ENCODE peak calls at places on chromosomes 7 and 10, in eight cellular contexts. E, U, H, Q, I, S, N and C are unnamed samples. For H3K27me3, the result is how much of the 10 kb centered on the place peaks cover.

GRCh38 chr10:37563715-37564108 is 293.7 kb downstream of the ZNF248 start:
- DNase-seq in E (no peak), U (no peak), H (no peak), Q (no peak), I (peak), S (no peak), N (no peak), C (no peak)

GRCh38 chr7:22219739-22220493 is 137.0 kb downstream of the RAPGEF5 start:
- DNase-seq in E (no peak), U (no peak), H (no peak), Q (no peak), I (peak), S (no peak), N (no peak), C (no peak)

GRCh38 chr10:129912161-129912917 is 51.7 kb downstream of the EBF3 start:
- DNase-seq in E (no peak), U (no peak), H (no peak), Q (no peak), I (no peak), S (no peak), N (no peak), C (no peak)

GRCh38 chr7:75876126-75876881 is 2.5 kb upstream of the RHBDD2 start:
- DNase-seq in E (no peak), U (no peak), H (peak), Q (no peak), I (peak), S (no peak), N (no peak), C (no peak)

GRCh38 chr7:27184342-27185012 is 555 bp downstream of the HOXA11 start:
- DNase-seq in E (peak), U (no peak), H (no peak), Q (peak), I (no peak), S (peak), N (peak), C (no peak)

GRCh38 chr7:137681657-137682562 is 164.9 kb downstream of the DGKI start:
- DNase-seq in E (no peak), U (no peak), H (no peak), Q (no peak), I (peak), S (peak), N (no peak), C (no peak)

GRCh38 chr10:11881477-11882417 is 58.6 kb downstream of the PROSER2 start:
- DNase-seq in E (peak), U (no peak), H (no peak), Q (no peak), I (peak), S (peak), N (no peak), C (no peak)

GRCh38 chr10:52486840-52487611 is 172.9 kb downstream of the DKK1 start:
- DNase-seq in E (no peak), U (no peak), H (no peak), Q (no peak), I (peak), S (peak), N (no peak), C (no peak)

GRCh38 chr10:117543245-117543998 is 876 bp downstream of the EMX2 start:
- DNase-seq in E (peak), U (no peak), H (no peak), Q (no peak), I (no peak), S (no peak), N (no peak), C (no peak)

GRCh38 chr7:51261950-51262795 is 54.4 kb downstream of the COBL start:
- DNase-seq in E (no peak), U (peak), H (no peak), Q (no peak), I (no peak), S (no peak), N (peak), C (no peak)

GRCh38 chr7:117673839-117674238 is 194.0 kb downstream of the CFTR start:
- DNase-seq in E (no peak), U (no peak), H (peak), Q (peak), I (peak), S (peak), N (no peak), C (no peak)

GRCh38 chr10:96588060-96588554 is 1.3 kb upstream of the TM9SF3 start:
- DNase-seq in E (no peak), U (no peak), H (peak), Q (no peak), I (no peak), S (no peak), N (no peak), C (no peak)

GRCh38 chr10:71447676-71448075 is 51.0 kb downstream of the CDH23 start:
- DNase-seq in E (no peak), U (peak), H (no peak), Q (no peak), I (no peak), S (no peak), N (no peak), C (no peak)

GRCh38 chr10:77428776-77429395 is 208.7 kb downstream of the KCNMA1 start:
- DNase-seq in E (peak), U (peak), H (peak), Q (peak), I (peak), S (peak), N (peak), C (no peak)

GRCh38 chr7:33744293-33744692 is 161.0 kb upstream of the BMPER start:
- DNase-seq in E (peak), U (no peak), H (peak), Q (peak), I (peak), S (peak), N (no peak), C (no peak)

GRCh38 chr10:91820144-91820543 is 21.9 kb downstream of the TNKS2 start:
- DNase-seq in E (no peak), U (no peak), H (no peak), Q (no peak), I (peak), S (peak), N (no peak), C (no peak)

GRCh38 chr7:154928136-154929005 is 74.6 kb downstream of the PAXIP1 start:
- DNase-seq in E (peak), U (peak), H (peak), Q (no peak), I (peak), S (peak), N (peak), C (peak)

GRCh38 chr7:140214075-140214684 is 37.4 kb upstream of the KDM7A start:
- DNase-seq in E (no peak), U (peak), H (no peak), Q (no peak), I (peak), S (peak), N (peak), C (no peak)

GRCh38 chr7:144787127-144787526 is 48.7 kb downstream of the TPK1 start:
- DNase-seq in E (peak), U (no peak), H (no peak), Q (peak), I (no peak), S (no peak), N (no peak), C (peak)

GRCh38 chr7:26157520-26158105 is 5.6 kb downstream of the NFE2L3 start:
- DNase-seq in E (no peak), U (no peak), H (no peak), Q (no peak), I (no peak), S (no peak), N (no peak), C (no peak)

GRCh38 chr7:159027091-159027802 is 117.4 kb downstream of the VIPR2 start:
- DNase-seq in E (no peak), U (peak), H (no peak), Q (no peak), I (no peak), S (no peak), N (no peak), C (no peak)

GRCh38 chr10:95247200-95247880 is 43.5 kb downstream of the PDLIM1 start:
- DNase-seq in E (no peak), U (no peak), H (no peak), Q (no peak), I (peak), S (peak), N (no peak), C (no peak)

GRCh38 chr10:109993551-109993950 is 14.2 kb upstream of the ADD3 start:
- DNase-seq in E (no peak), U (no peak), H (no peak), Q (no peak), I (peak), S (no peak), N (no peak), C (no peak)

GRCh38 chr7:111108526-111108925 is 17.6 kb downstream of the LRRN3 start:
- DNase-seq in E (no peak), U (no peak), H (no peak), Q (no peak), I (peak), S (peak), N (no peak), C (no peak)

GRCh38 chr10:67015225-67015624 is 89.4 kb downstream of the LRRTM3 start:
- DNase-seq in E (no peak), U (no peak), H (no peak), Q (no peak), I (peak), S (no peak), N (no peak), C (no peak)

GRCh38 chr10:87659571-87660483 is at the start of gene PAPSS2:
- DNase-seq in E (peak), U (peak), H (no peak), Q (peak), I (peak), S (peak), N (peak), C (peak)

GRCh38 chr10:35643151-35643975 is 1.3 kb upstream of the FZD8 start:
- DNase-seq in E (peak), U (peak), H (no peak), Q (peak), I (peak), S (no peak), N (peak), C (no peak)

GRCh38 chr10:71243756-71244637 is 31.6 kb downstream of the UNC5B start:
- DNase-seq in E (no peak), U (peak), H (no peak), Q (no peak), I (peak), S (peak), N (no peak), C (no peak)

GRCh38 chr7:131425992-131426391 is 98.3 kb downstream of the MKLN1 start:
- DNase-seq in E (no peak), U (no peak), H (no peak), Q (no peak), I (no peak), S (no peak), N (no peak), C (no peak)

GRCh38 chr10:63738410-63738809 is 217.2 kb downstream of the REEP3 start:
- DNase-seq in E (no peak), U (no peak), H (peak), Q (no peak), I (peak), S (no peak), N (no peak), C (no peak)

GRCh38 chr10:102384053-102384452 is 11.5 kb upstream of the NFKB2 start:
- DNase-seq in E (peak), U (no peak), H (no peak), Q (peak), I (no peak), S (no peak), N (no peak), C (no peak)

GRCh38 chr10:120460776-120461175 is 3.7 kb downstream of the PLPP4 start:
- DNase-seq in E (no peak), U (no peak), H (no peak), Q (no peak), I (peak), S (peak), N (no peak), C (no peak)

GRCh38 chr10:61010863-61011262 is 66.9 kb upstream of the RHOBTB1 start:
- DNase-seq in E (no peak), U (no peak), H (no peak), Q (no peak), I (no peak), S (no peak), N (no peak), C (no peak)

GRCh38 chr10:22649390-22649841 is 65.0 kb downstream of the PIP4K2A start:
- DNase-seq in E (no peak), U (no peak), H (no peak), Q (no peak), I (no peak), S (no peak), N (no peak), C (peak)

GRCh38 chr7:76047305-76047810 is 442 bp downstream of the STYXL1 start:
- DNase-seq in E (no peak), U (no peak), H (peak), Q (no peak), I (peak), S (no peak), N (no peak), C (peak)

GRCh38 chr10:59872892-59873463 is 33.4 kb downstream of the CCDC6 start:
- DNase-seq in E (no peak), U (peak), H (no peak), Q (peak), I (peak), S (peak), N (no peak), C (peak)

GRCh38 chr10:100730739-100731602 is 14.4 kb upstream of the PAX2 start:
- DNase-seq in E (peak), U (peak), H (no peak), Q (no peak), I (peak), S (no peak), N (peak), C (no peak)
- H3K27me3 ChIP-seq in E (half or more), U (half or more), H (under half), Q (half or more), I (half or more), S (under half), N (half or more), C (under half)

GRCh38 chr10:122264931-122265330 is 6.2 kb upstream of the BTBD16 start:
- DNase-seq in E (no peak), U (no peak), H (no peak), Q (no peak), I (no peak), S (no peak), N (no peak), C (no peak)
- H3K27me3 ChIP-seq in E (under half), U (under half), H (under half), Q (under half), I (under half), S (under half), N (under half), C (under half)

DNA sequence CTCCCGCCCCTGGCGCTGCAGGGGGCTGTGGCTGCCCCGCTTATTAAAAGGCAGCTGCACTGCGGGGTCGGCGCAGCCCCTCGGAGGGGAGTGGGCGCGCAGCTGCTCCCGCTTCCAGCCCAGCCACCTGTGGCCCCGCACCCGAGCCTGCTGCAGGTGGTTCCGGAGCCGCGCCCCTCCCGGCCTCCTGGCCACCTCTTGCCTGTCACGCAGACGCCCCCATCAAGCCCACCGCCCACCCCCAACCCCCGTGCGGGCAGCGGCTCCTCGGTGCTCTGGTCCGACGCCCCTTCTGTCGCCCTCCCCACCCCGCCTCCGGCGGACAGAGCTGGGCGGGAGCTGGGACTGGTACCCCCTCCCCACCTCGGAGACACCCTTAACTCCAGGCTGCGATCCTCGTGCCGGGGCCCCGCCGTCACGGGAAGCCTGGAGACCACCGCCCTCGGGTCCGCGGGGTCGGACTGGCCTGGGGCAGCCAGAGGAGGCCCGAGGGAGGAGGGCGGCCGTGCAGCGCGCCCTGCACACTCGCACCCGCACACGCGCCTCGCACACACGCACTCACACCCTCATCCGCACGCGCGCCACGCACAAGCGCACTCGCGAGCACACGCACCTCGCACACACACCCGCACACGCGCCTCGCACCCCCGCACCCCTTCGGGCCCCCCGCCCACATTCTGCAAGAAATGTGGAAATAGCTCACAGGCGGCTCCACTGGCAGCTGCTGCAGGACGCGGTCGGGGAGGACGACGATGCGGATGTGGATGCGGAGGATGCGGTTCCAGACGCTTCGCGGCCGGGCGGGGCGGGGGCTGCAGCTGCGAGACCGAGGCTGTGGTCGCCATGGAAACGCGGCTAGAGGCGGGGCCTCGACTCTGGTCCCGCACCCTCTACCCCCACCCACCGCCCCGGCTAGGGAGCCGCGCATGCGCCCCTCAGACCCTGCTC is at the start of gene CALY:
- DNase-seq in E (peak), U (no peak), H (no peak), Q (peak), I (no peak), S (no peak), N (peak), C (peak)
- H3K27me3 ChIP-seq in E (half or more), U (under half), H (under half), Q (half or more), I (under half), S (under half), N (half or more), C (under half)

GRCh38 chr10:100746413-100746931 is 1.1 kb downstream of the PAX2 start:
- DNase-seq in E (no peak), U (no peak), H (no peak), Q (no peak), I (no peak), S (no peak), N (no peak), C (no peak)

GRCh38 chr10:100744136-100744979 is 1.0 kb upstream of the PAX2 start:
- DNase-seq in E (peak), U (no peak), H (no peak), Q (no peak), I (no peak), S (no peak), N (no peak), C (no peak)

GRCh38 chr10:100747061-100747825 is 1.9 kb downstream of the PAX2 start:
- DNase-seq in E (no peak), U (no peak), H (no peak), Q (no peak), I (no peak), S (no peak), N (no peak), C (no peak)

GRCh38 chr10:100744980-100745881 is at the start of gene PAX2:
- DNase-seq in E (peak), U (no peak), H (no peak), Q (no peak), I (no peak), S (no peak), N (no peak), C (no peak)

DNA sequence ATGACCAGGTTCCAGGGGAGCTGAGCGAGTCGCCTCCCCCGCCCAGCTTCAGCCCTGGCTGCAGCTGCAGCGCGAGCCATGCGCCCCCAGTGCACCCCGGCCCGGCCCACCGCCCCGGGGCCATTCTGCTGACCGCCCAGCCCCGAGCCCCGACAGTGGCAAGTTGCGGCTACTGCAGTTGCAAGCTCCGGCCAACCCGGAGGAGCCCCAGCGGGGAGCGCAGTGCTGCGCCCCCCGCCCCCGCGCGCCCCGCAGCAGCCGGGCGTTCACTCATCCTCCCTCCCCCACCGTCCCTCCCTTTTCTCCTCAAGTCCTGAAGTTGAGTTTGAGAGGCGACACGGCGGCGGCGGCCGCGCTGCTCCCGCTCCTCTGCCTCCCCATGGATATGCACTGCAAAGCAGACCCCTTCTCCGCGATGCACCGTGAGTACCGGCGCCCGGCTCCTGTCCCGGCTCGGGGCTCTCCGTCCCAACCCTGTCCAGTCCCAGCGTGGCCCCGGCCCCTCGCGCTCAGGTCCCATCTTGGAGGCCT is 565 bp downstream of the PAX2 start:
- DNase-seq in E (peak), U (no peak), H (no peak), Q (no peak), I (no peak), S (no peak), N (no peak), C (no peak)
- H3K27me3 ChIP-seq in E (half or more), U (half or more), H (under half), Q (half or more), I (half or more), S (half or more), N (half or more), C (under half)

GRCh38 chr7:151894131-151895007 is 17.5 kb upstream of the PRKAG2 start:
- DNase-seq in E (no peak), U (peak), H (no peak), Q (no peak), I (no peak), S (no peak), N (no peak), C (no peak)

GRCh38 chr7:151895695-151896485 is 19.0 kb upstream of the PRKAG2 start:
- DNase-seq in E (no peak), U (peak), H (peak), Q (no peak), I (peak), S (peak), N (no peak), C (no peak)

GRCh38 chr7:151896486-151896885 is 19.6 kb upstream of the PRKAG2 start:
- DNase-seq in E (no peak), U (no peak), H (no peak), Q (no peak), I (no peak), S (no peak), N (no peak), C (no peak)

GRCh38 chr7:151893405-151893923 is 16.5 kb upstream of the PRKAG2 start:
- DNase-seq in E (no peak), U (no peak), H (no peak), Q (no peak), I (no peak), S (no peak), N (no peak), C (no peak)

GRCh38 chr7:151895008-151895661 is 18.2 kb upstream of the PRKAG2 start:
- DNase-seq in E (no peak), U (peak), H (no peak), Q (no peak), I (peak), S (peak), N (no peak), C (no peak)
- H3K27me3 ChIP-seq in E (under half), U (under half), H (under half), Q (under half), I (under half), S (under half), N (under half), C (under half)

GRCh38 chr7:150855046-150855445 is 2.7 kb downstream of the AOC1 start:
- DNase-seq in E (no peak), U (no peak), H (no peak), Q (no peak), I (no peak), S (no peak), N (no peak), C (no peak)

GRCh38 chr7:150857276-150858055 is 5.1 kb downstream of the AOC1 start:
- DNase-seq in E (no peak), U (peak), H (no peak), Q (no peak), I (no peak), S (no peak), N (no peak), C (no peak)

GRCh38 chr7:150856303-150857275 is 4.3 kb downstream of the AOC1 start:
- DNase-seq in E (no peak), U (peak), H (no peak), Q (no peak), I (no peak), S (no peak), N (no peak), C (no peak)

GRCh38 chr7:150854066-150855000 is 2.0 kb downstream of the AOC1 start:
- DNase-seq in E (no peak), U (no peak), H (no peak), Q (no peak), I (no peak), S (no peak), N (no peak), C (no peak)

GRCh38 chr7:150855476-150856302 is 3.4 kb downstream of the AOC1 start:
- DNase-seq in E (no peak), U (no peak), H (no peak), Q (no peak), I (peak), S (peak), N (no peak), C (no peak)
- H3K27me3 ChIP-seq in E (under half), U (under half), H (under half), Q (under half), I (under half), S (under half), N (under half), C (under half)